ENCODE peak calls at places on chromosomes 7 and 10, in five cellular contexts. One of them, this sample, is unnamed.

GRCh38 chr10:86254081-86254480 is 112.5 kb downstream of the GRID1 start:
- DNase-seq in AG04450: no peak
- DNase-seq in H1: no peak
- DNase-seq in M059J: no peak
- DNase-seq in ureter: peak; percentile 10
- DNase-seq in this sample: no peak

GRCh38 chr7:101720324-101720723 is 91.2 kb upstream of the MYL10 start:
- DNase-seq in AG04450: no peak
- DNase-seq in H1: no peak
- DNase-seq in M059J: no peak
- DNase-seq in ureter: no peak
- DNase-seq in this sample: no peak

GRCh38 chr7:24884401-24884800 is 95.6 kb downstream of the OSBPL3 start:
- DNase-seq in AG04450: no peak
- DNase-seq in H1: no peak
- DNase-seq in M059J: no peak
- DNase-seq in ureter: no peak
- DNase-seq in this sample: no peak

GRCh38 chr7:8371742-8372141 is 61.7 kb upstream of the NXPH1 start:
- DNase-seq in AG04450: no peak
- DNase-seq in H1: no peak
- DNase-seq in M059J: no peak
- DNase-seq in ureter: no peak
- DNase-seq in this sample: no peak

GRCh38 chr10:11181996-11182395 is 164.3 kb downstream of the CELF2 start:
- DNase-seq in AG04450: no peak
- DNase-seq in H1: no peak
- DNase-seq in M059J: no peak
- DNase-seq in ureter: no peak
- DNase-seq in this sample: no peak

GRCh38 chr10:89392974-89393373 is 551 bp downstream of the IFIT1 start:
- DNase-seq in AG04450: peak; percentile 75
- DNase-seq in H1: no peak
- DNase-seq in M059J: peak; percentile 62
- DNase-seq in ureter: no peak
- DNase-seq in this sample: peak; percentile 58

GRCh38 chr7:116524609-116525297 is at the start of gene CAV1:
- DNase-seq in AG04450: peak; percentile 81
- DNase-seq in H1: peak; percentile 77
- DNase-seq in M059J: peak; percentile 99
- DNase-seq in ureter: peak; percentile 86
- DNase-seq in this sample: no peak

GRCh38 chr7:24981544-24981951 is 1.6 kb upstream of the OSBPL3 start:
- DNase-seq in AG04450: no peak
- DNase-seq in H1: peak; percentile 56
- DNase-seq in M059J: peak; percentile 81
- DNase-seq in ureter: peak; percentile 49
- DNase-seq in this sample: peak; percentile 57

GRCh38 chr7:44964384-44964830 is 14.4 kb downstream of the MYO1G start:
- DNase-seq in AG04450: no peak
- DNase-seq in H1: peak; percentile 55
- DNase-seq in M059J: peak; percentile 28
- DNase-seq in ureter: no peak
- DNase-seq in this sample: no peak

GRCh38 chr7:81525901-81526300 is 243.9 kb downstream of the HGF start:
- DNase-seq in AG04450: no peak
- DNase-seq in H1: no peak
- DNase-seq in M059J: no peak
- DNase-seq in ureter: no peak
- DNase-seq in this sample: no peak

GRCh38 chr7:98802088-98802780 is 67.6 kb downstream of the TMEM130 start:
- DNase-seq in AG04450: no peak
- DNase-seq in H1: no peak
- DNase-seq in M059J: peak; percentile 73
- DNase-seq in ureter: no peak
- DNase-seq in this sample: no peak

GRCh38 chr10:120948889-120949382 is 97.8 kb downstream of the WDR11 start:
- DNase-seq in AG04450: peak; percentile 15
- DNase-seq in H1: peak; percentile 88
- DNase-seq in M059J: peak; percentile 41
- DNase-seq in ureter: peak; percentile 75
- DNase-seq in this sample: peak; percentile 74

GRCh38 chr10:23438547-23439451 is at the start of gene OTUD1:
- DNase-seq in AG04450: peak; percentile 77
- DNase-seq in H1: peak; percentile 92
- DNase-seq in M059J: peak; percentile 80
- DNase-seq in ureter: peak; percentile 95
- DNase-seq in this sample: peak; percentile 96

GRCh38 chr10:29537799-29538198 is 97.0 kb downstream of the SVIL start:
- DNase-seq in AG04450: no peak
- DNase-seq in H1: no peak
- DNase-seq in M059J: no peak
- DNase-seq in ureter: no peak
- DNase-seq in this sample: no peak

GRCh38 chr10:114571316-114571999 is 86.6 kb downstream of the ABLIM1 start:
- DNase-seq in AG04450: no peak
- DNase-seq in H1: no peak
- DNase-seq in M059J: no peak
- DNase-seq in ureter: no peak
- DNase-seq in this sample: peak; percentile 28

GRCh38 chr10:44249490-44249889 is 135.4 kb downstream of the CXCL12 start:
- DNase-seq in AG04450: no peak
- DNase-seq in H1: no peak
- DNase-seq in M059J: peak; percentile 24
- DNase-seq in ureter: no peak
- DNase-seq in this sample: no peak

GRCh38 chr7:70410134-70410750 is 721.7 kb upstream of the GALNT17 start:
- DNase-seq in AG04450: no peak
- DNase-seq in H1: no peak
- DNase-seq in M059J: no peak
- DNase-seq in ureter: no peak
- DNase-seq in this sample: no peak

GRCh38 chr7:8149222-8149621 is 112.7 kb downstream of the ICA1 start:
- DNase-seq in AG04450: no peak
- DNase-seq in H1: no peak
- DNase-seq in M059J: no peak
- DNase-seq in ureter: no peak
- DNase-seq in this sample: no peak

GRCh38 chr10:76324283-76324682 is 892.9 kb downstream of the LRMDA start:
- DNase-seq in AG04450: no peak
- DNase-seq in H1: no peak
- DNase-seq in M059J: peak; percentile 32
- DNase-seq in ureter: no peak
- DNase-seq in this sample: no peak

GRCh38 chr10:69406816-69407580 is 9.7 kb downstream of the TACR2 start:
- DNase-seq in AG04450: no peak
- DNase-seq in H1: no peak
- DNase-seq in M059J: no peak
- DNase-seq in ureter: no peak
- DNase-seq in this sample: no peak

GRCh38 chr10:102752266-102752930 is 8.7 kb downstream of the WBP1L start:
- DNase-seq in AG04450: no peak
- DNase-seq in H1: no peak
- DNase-seq in M059J: peak; percentile 61
- DNase-seq in ureter: no peak
- DNase-seq in this sample: no peak

GRCh38 chr7:4786015-4786414 is 10.6 kb downstream of the AP5Z1 start:
- DNase-seq in AG04450: no peak
- DNase-seq in H1: no peak
- DNase-seq in M059J: no peak
- DNase-seq in ureter: no peak
- DNase-seq in this sample: no peak

GRCh38 chr7:105268511-105269392 is 120.0 kb downstream of the SRPK2 start:
- DNase-seq in AG04450: peak; percentile 15
- DNase-seq in H1: no peak
- DNase-seq in M059J: peak; percentile 60
- DNase-seq in ureter: no peak
- DNase-seq in this sample: peak; percentile 86

This sample was measured in globus pallidus.